ENCODE peak calls at places on chromosomes 11 and 22, in four cellular contexts. One of them, this sample, is unnamed.

GRCh38 chr11:133793271-133793848 is 52.0 kb downstream of the SPATA19 start:
- DNase-seq in uterus: no peak
- DNase-seq in HCT116: no peak
- DNase-seq in PC-3: no peak
- DNase-seq in this sample: no peak

GRCh38 chr11:69449320-69450063 is 32.0 kb upstream of the LINC01488 start:
- DNase-seq in uterus: peak; percentile 65
- DNase-seq in HCT116: no peak
- DNase-seq in PC-3: no peak
- DNase-seq in this sample: no peak

GRCh38 chr11:130897262-130898182 is 18.8 kb downstream of the SNX19 start:
- DNase-seq in uterus: peak; percentile 89
- DNase-seq in HCT116: no peak
- DNase-seq in PC-3: peak; percentile 81
- DNase-seq in this sample: peak; percentile 86

GRCh38 chr11:122045181-122045586 is 70.8 kb downstream of the BLID start:
- DNase-seq in uterus: no peak
- DNase-seq in HCT116: no peak
- DNase-seq in PC-3: peak; percentile 92
- DNase-seq in this sample: peak; percentile 99

GRCh38 chr11:47161134-47161854 is 15.4 kb downstream of the ARFGAP2 start:
- DNase-seq in uterus: peak; percentile 53
- DNase-seq in HCT116: no peak
- DNase-seq in PC-3: peak; percentile 71
- DNase-seq in this sample: peak; percentile 37

GRCh38 chr11:88016392-88017020 is 158.7 kb downstream of the RAB38 start:
- DNase-seq in uterus: peak; percentile 80
- DNase-seq in HCT116: peak; percentile 78
- DNase-seq in PC-3: peak; percentile 96
- DNase-seq in this sample: peak; percentile 83

GRCh38 chr22:39248254-39248653 is 3.5 kb upstream of the PDGFB start:
- DNase-seq in uterus: no peak
- DNase-seq in HCT116: no peak
- DNase-seq in PC-3: no peak
- DNase-seq in this sample: no peak

GRCh38 chr11:65849771-65850216 is 8.2 kb downstream of the CFL1 start:
- DNase-seq in uterus: no peak
- DNase-seq in HCT116: no peak
- DNase-seq in PC-3: no peak
- DNase-seq in this sample: no peak

GRCh38 chr11:119828011-119828410 is 99.0 kb upstream of the NECTIN1 start:
- DNase-seq in uterus: no peak
- DNase-seq in HCT116: no peak
- DNase-seq in PC-3: no peak
- DNase-seq in this sample: no peak

GRCh38 chr22:49305966-49306631 is 521.6 kb downstream of the BRD1 start:
- DNase-seq in uterus: no peak
- DNase-seq in HCT116: no peak
- DNase-seq in PC-3: no peak
- DNase-seq in this sample: no peak

GRCh38 chr11:61546663-61547062 is 34.2 kb downstream of the SYT7 start:
- DNase-seq in uterus: no peak
- DNase-seq in HCT116: no peak
- DNase-seq in PC-3: no peak
- DNase-seq in this sample: no peak

GRCh38 chr11:105870521-105871113 is 151.4 kb downstream of the MSANTD4 start:
- DNase-seq in uterus: no peak
- DNase-seq in HCT116: no peak
- DNase-seq in PC-3: peak; percentile 31
- DNase-seq in this sample: no peak

GRCh38 chr11:79113099-79113498 is 327.7 kb downstream of the TENM4 start:
- DNase-seq in uterus: no peak
- DNase-seq in HCT116: no peak
- DNase-seq in PC-3: no peak
- DNase-seq in this sample: no peak

GRCh38 chr11:75055511-75055910 is 41.2 kb downstream of the OR2AT4 start:
- DNase-seq in uterus: no peak
- DNase-seq in HCT116: no peak
- DNase-seq in PC-3: no peak
- DNase-seq in this sample: no peak

GRCh38 chr11:110971110-110971509 is 258.9 kb upstream of the ARHGAP20 start:
- DNase-seq in uterus: no peak
- DNase-seq in HCT116: no peak
- DNase-seq in PC-3: peak; percentile 16
- DNase-seq in this sample: peak; percentile 27

GRCh38 chr11:23555085-23555484 is 694.8 kb upstream of the CCDC179 start:
- DNase-seq in uterus: no peak
- DNase-seq in HCT116: no peak
- DNase-seq in PC-3: peak; percentile 37
- DNase-seq in this sample: peak; percentile 21

GRCh38 chr11:122769126-122769780 is 69.0 kb upstream of the CRTAM start:
- DNase-seq in uterus: no peak
- DNase-seq in HCT116: no peak
- DNase-seq in PC-3: no peak
- DNase-seq in this sample: no peak

GRCh38 chr11:63761173-63761572 is 7.4 kb downstream of the ZFTA start:
- DNase-seq in uterus: no peak
- DNase-seq in HCT116: no peak
- DNase-seq in PC-3: no peak
- DNase-seq in this sample: no peak

GRCh38 chr22:36445158-36445668 is 36.2 kb downstream of the TXN2 start:
- DNase-seq in uterus: peak; percentile 68
- DNase-seq in HCT116: no peak
- DNase-seq in PC-3: no peak
- DNase-seq in this sample: no peak

GRCh38 chr22:44587004-44587793 is 89.2 kb upstream of the RTL6 start:
- DNase-seq in uterus: no peak
- DNase-seq in HCT116: no peak
- DNase-seq in PC-3: peak; percentile 44
- DNase-seq in this sample: no peak

GRCh38 chr11:44945639-44946038 is 5.0 kb downstream of the TP53I11 start:
- DNase-seq in uterus: no peak
- DNase-seq in HCT116: no peak
- DNase-seq in PC-3: no peak
- DNase-seq in this sample: no peak

GRCh38 chr22:19959043-19959586 is 17.5 kb upstream of the TXNRD2 start:
- DNase-seq in uterus: peak; percentile 82
- DNase-seq in HCT116: peak; percentile 65
- DNase-seq in PC-3: no peak
- DNase-seq in this sample: peak; percentile 61

GRCh38 chr22:43985532-43985931 is 30.3 kb downstream of the SAMM50 start:
- DNase-seq in uterus: no peak
- DNase-seq in HCT116: no peak
- DNase-seq in PC-3: no peak
- DNase-seq in this sample: no peak

GRCh38 chr22:41197808-41198585 is 7.1 kb upstream of the L3MBTL2 start:
- DNase-seq in uterus: no peak
- DNase-seq in HCT116: no peak
- DNase-seq in PC-3: peak; percentile 27
- DNase-seq in this sample: peak; percentile 30

GRCh38 chr22:28424427-28425080 is 255.1 kb downstream of the TTC28 start:
- DNase-seq in uterus: no peak
- DNase-seq in HCT116: no peak
- DNase-seq in PC-3: peak; percentile 68
- DNase-seq in this sample: no peak

GRCh38 chr22:18048441-18048898 is 24.1 kb upstream of the MICAL3 start:
- DNase-seq in uterus: no peak
- DNase-seq in HCT116: no peak
- DNase-seq in PC-3: no peak
- DNase-seq in this sample: no peak

GRCh38 chr11:22634897-22635629 is 9.4 kb upstream of the FANCF start:
- DNase-seq in uterus: no peak
- DNase-seq in HCT116: no peak
- DNase-seq in PC-3: no peak
- DNase-seq in this sample: peak; percentile 35

DNA sequence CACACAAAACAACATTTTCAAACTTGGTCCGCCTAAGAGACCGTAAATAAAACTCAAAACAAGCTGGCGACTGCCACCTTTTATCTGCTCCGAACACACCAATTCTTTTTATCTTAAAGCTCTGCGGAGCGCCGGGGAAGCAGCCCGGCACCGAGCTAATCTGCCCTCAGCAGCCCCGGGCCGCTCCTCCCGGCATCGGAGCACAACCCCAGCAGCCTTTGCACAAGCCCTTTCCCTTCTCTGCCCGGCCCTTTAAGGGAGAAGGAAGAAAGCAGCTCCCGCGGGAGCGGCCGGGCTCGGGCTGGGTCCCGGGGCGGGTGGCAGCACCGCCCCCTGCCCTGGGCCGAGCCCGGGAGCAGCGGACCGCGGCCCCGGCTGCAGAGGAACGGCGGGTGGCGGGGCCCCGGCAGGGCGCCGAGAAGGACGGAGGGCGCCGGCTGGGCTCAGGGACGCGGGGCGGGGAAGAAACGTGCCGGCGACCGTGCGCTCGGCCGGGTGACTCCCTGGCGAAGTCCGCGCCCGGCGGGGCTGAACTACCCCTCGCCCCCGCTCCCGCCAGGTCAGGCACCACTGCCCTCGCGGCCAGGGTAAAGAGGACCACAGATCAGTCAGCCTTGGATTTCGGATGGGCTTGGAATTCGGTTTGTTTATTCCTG is 133.5 kb upstream of the C11orf58 start:
- DNase-seq in uterus: no peak
- DNase-seq in HCT116: no peak
- DNase-seq in PC-3: no peak
- DNase-seq in this sample: peak; percentile 21
- TF ChIP-seq CTCF in uterus: no peak
- TF ChIP-seq CTCF in HCT116: no peak
- TF ChIP-seq CTCF in PC-3: no peak
- TF ChIP-seq CTCF in this sample: no peak

GRCh38 chr11:7846003-7846402 is 49.3 kb upstream of the OR5P2 start:
- DNase-seq in uterus: no peak
- DNase-seq in HCT116: no peak
- DNase-seq in PC-3: peak; percentile 38
- DNase-seq in this sample: peak; percentile 57

DNA sequence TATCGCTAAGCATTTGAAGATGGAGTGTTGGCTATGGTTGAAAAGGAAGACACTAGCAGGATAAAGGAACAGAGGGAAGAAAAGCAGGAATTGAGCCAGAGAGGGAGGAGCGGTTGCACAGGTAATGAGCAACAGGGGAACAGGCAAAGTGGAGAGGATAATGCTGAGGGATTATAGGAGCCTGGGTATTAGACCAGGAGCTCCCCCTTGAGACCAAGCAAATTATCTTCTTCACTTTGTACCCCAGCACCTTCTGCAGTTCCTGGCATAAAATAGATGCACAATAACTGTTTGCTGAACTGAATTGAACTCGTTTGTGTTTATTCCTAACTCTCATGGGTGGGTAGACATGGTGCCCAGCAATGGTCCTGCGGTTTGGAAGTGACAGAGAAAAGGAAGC is 54.6 kb upstream of the OR5P2 start:
- DNase-seq in uterus: no peak
- DNase-seq in HCT116: peak; percentile 8
- DNase-seq in PC-3: peak; percentile 45
- DNase-seq in this sample: peak; percentile 20
- TF ChIP-seq CTCF in uterus: no peak
- TF ChIP-seq CTCF in HCT116: peak; percentile 27
- TF ChIP-seq CTCF in PC-3: peak; percentile 48
- TF ChIP-seq CTCF in this sample: peak; percentile 35

DNA sequence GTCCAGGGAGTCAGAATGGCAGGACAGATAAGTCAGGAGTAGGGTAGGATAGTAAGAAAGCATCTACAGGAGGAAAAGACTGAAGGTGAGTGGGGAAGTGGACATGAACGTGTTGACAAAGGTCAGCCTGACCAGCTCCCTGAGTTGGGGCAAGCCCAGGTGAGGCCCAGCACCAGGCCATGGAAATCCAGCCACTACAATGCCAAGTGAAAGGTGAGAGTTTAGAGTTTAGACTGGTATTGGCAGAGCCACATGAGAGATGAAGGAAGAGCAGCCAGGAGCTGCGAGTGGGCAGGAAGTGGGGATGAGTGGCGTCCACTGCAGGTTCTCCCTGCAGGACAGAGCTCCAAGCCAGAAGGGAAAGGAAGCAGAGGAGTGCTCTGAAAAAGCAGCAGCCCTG is 16.5 kb upstream of the SMCO4 start:
- DNase-seq in uterus: no peak
- DNase-seq in HCT116: no peak
- DNase-seq in PC-3: no peak
- DNase-seq in this sample: no peak
- TF ChIP-seq CTCF in uterus: no peak
- TF ChIP-seq CTCF in HCT116: no peak
- TF ChIP-seq CTCF in PC-3: no peak
- TF ChIP-seq CTCF in this sample: no peak

GRCh38 chr22:32794449-32795213 is 6.9 kb upstream of the TIMP3 start:
- DNase-seq in uterus: no peak
- DNase-seq in HCT116: peak; percentile 10
- DNase-seq in PC-3: no peak
- DNase-seq in this sample: no peak
- TF ChIP-seq CTCF in uterus: no peak
- TF ChIP-seq CTCF in HCT116: peak; percentile 56
- TF ChIP-seq CTCF in PC-3: no peak
- TF ChIP-seq CTCF in this sample: peak; percentile 4

DNA sequence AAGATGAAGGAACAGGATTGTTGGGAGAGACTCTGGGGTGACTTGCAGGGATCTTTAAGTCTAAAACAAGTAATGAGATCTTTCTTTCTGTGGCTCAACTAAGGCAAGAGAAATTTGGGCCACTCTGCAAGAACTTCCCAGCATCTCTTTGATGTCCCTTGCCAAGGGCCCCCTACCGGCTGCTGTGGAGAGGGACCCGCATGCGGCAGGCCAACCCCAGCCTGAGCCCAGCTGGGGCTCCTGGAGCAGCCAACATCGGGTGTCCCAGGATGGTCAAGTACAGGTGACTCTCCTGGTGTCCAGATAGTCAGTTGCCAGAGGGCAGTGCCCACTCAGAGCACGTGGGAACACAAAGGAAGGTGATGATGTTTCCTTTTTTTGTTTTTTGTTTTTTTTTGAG is 363.2 kb downstream of the TBC1D22A start:
- DNase-seq in uterus: no peak
- DNase-seq in HCT116: peak; percentile 12
- DNase-seq in PC-3: no peak
- DNase-seq in this sample: no peak
- TF ChIP-seq CTCF in uterus: no peak
- TF ChIP-seq CTCF in HCT116: peak; percentile 66
- TF ChIP-seq CTCF in PC-3: peak; percentile 31
- TF ChIP-seq CTCF in this sample: no peak

DNA sequence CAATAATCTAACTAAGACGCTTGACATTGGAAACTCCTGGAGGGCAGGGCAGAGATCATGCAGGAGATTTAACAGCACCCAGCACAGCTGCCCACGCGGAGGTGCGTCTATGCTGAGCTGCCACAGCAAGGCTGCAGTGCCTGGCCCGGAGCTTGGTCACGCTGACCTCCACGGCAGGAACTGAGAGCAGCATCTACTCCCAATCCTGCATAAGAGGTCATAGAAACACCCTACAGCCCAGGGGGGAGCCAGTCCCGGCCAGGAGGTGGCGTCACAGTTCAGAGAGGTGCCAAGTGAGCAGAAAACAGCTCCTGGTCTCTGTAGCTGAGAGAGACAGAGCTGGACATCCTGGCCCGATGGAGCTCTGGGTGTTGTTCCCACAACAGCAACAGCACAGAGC is 121.1 kb upstream of the TMEM45B start:
- DNase-seq in uterus: no peak
- DNase-seq in HCT116: no peak
- DNase-seq in PC-3: peak; percentile 36
- DNase-seq in this sample: no peak
- TF ChIP-seq CTCF in uterus: no peak
- TF ChIP-seq CTCF in HCT116: peak; percentile 48
- TF ChIP-seq CTCF in PC-3: peak; percentile 57
- TF ChIP-seq CTCF in this sample: peak; percentile 31

This sample was measured in bronchial epithelial cell.